ENCODE peak calls at places on chromosomes 2 and 18, in ten cellular contexts. One of them, this sample, is unnamed.

GRCh38 chr2:218306184-218306920 is 14.0 kb upstream of the TMBIM1 start:
- DNase-seq in nephron progenitor cell: no peak
- DNase-seq in 8988T: no peak
- DNase-seq in HCEC 1CT: no peak
- DNase-seq in neural crest cell: no peak
- DNase-seq in NAMALWA: no peak
- DNase-seq in right atrium auricular region: no peak
- DNase-seq in cardiac fibroblast: no peak
- DNase-seq in activated CD4-positive, alpha-beta T cell treated with anti-CD3 and anti-CD28 coated beads, Interleukin-2, amount 50 U/mL, for 1 hour: no peak
- DNase-seq in tibial artery: no peak
- DNase-seq in this sample: no peak

GRCh38 chr18:2893056-2893455 is 46.2 kb downstream of the EMILIN2 start:
- DNase-seq in nephron progenitor cell: no peak
- DNase-seq in tibial artery: no peak
- DNase-seq in 8988T: no peak
- DNase-seq in right atrium auricular region: no peak
- DNase-seq in HCEC 1CT: no peak
- DNase-seq in neural crest cell: no peak
- DNase-seq in NAMALWA: no peak
- DNase-seq in cardiac fibroblast: no peak
- DNase-seq in activated CD4-positive, alpha-beta T cell treated with anti-CD3 and anti-CD28 coated beads, Interleukin-2, amount 50 U/mL, for 1 hour: no peak
- DNase-seq in this sample: no peak

GRCh38 chr18:28281400-28281799 is 104.5 kb upstream of the CDH2 start:
- DNase-seq in cardiac fibroblast: no peak
- DNase-seq in activated CD4-positive, alpha-beta T cell treated with anti-CD3 and anti-CD28 coated beads, Interleukin-2, amount 50 U/mL, for 1 hour: no peak
- DNase-seq in nephron progenitor cell: no peak
- DNase-seq in HCEC 1CT: no peak
- DNase-seq in NAMALWA: no peak
- DNase-seq in 8988T: no peak
- DNase-seq in neural crest cell: no peak
- DNase-seq in tibial artery: no peak
- DNase-seq in right atrium auricular region: no peak
- DNase-seq in this sample: no peak

GRCh38 chr2:44941551-44942234 is at the start of gene SIX3:
- DNase-seq in right atrium auricular region: no peak
- DNase-seq in NAMALWA: no peak
- DNase-seq in activated CD4-positive, alpha-beta T cell treated with anti-CD3 and anti-CD28 coated beads, Interleukin-2, amount 50 U/mL, for 1 hour: peak; percentile 5
- DNase-seq in tibial artery: no peak
- DNase-seq in cardiac fibroblast: no peak
- DNase-seq in 8988T: peak; percentile 57
- DNase-seq in HCEC 1CT: peak; percentile 31
- DNase-seq in nephron progenitor cell: no peak
- DNase-seq in neural crest cell: no peak
- DNase-seq in this sample: peak; percentile 67

GRCh38 chr2:72619622-72620021 is 206.2 kb downstream of the EXOC6B start:
- DNase-seq in 8988T: no peak
- DNase-seq in activated CD4-positive, alpha-beta T cell treated with anti-CD3 and anti-CD28 coated beads, Interleukin-2, amount 50 U/mL, for 1 hour: no peak
- DNase-seq in cardiac fibroblast: peak; percentile 30
- DNase-seq in neural crest cell: no peak
- DNase-seq in right atrium auricular region: no peak
- DNase-seq in nephron progenitor cell: peak; percentile 23
- DNase-seq in tibial artery: no peak
- DNase-seq in HCEC 1CT: no peak
- DNase-seq in NAMALWA: no peak
- DNase-seq in this sample: no peak

GRCh38 chr2:86254576-86255538 is 55.6 kb downstream of the MRPL35 start:
- DNase-seq in HCEC 1CT: no peak
- DNase-seq in cardiac fibroblast: no peak
- DNase-seq in 8988T: no peak
- DNase-seq in NAMALWA: no peak
- DNase-seq in right atrium auricular region: no peak
- DNase-seq in nephron progenitor cell: no peak
- DNase-seq in tibial artery: no peak
- DNase-seq in activated CD4-positive, alpha-beta T cell treated with anti-CD3 and anti-CD28 coated beads, Interleukin-2, amount 50 U/mL, for 1 hour: no peak
- DNase-seq in neural crest cell: no peak
- DNase-seq in this sample: peak; percentile 24

GRCh38 chr2:231666171-231667095 is 41.9 kb upstream of the PTMA start:
- DNase-seq in HCEC 1CT: peak; percentile 97
- DNase-seq in NAMALWA: no peak
- DNase-seq in neural crest cell: peak; percentile 62
- DNase-seq in tibial artery: peak; percentile 98
- DNase-seq in nephron progenitor cell: peak; percentile 74
- DNase-seq in cardiac fibroblast: peak; percentile 93
- DNase-seq in activated CD4-positive, alpha-beta T cell treated with anti-CD3 and anti-CD28 coated beads, Interleukin-2, amount 50 U/mL, for 1 hour: no peak
- DNase-seq in 8988T: peak; percentile 85
- DNase-seq in right atrium auricular region: peak; percentile 95
- DNase-seq in this sample: no peak

GRCh38 chr2:11692966-11693521 is 23.0 kb upstream of the NTSR2 start:
- DNase-seq in cardiac fibroblast: peak; percentile 77
- DNase-seq in nephron progenitor cell: peak; percentile 65
- DNase-seq in 8988T: no peak
- DNase-seq in tibial artery: peak; percentile 63
- DNase-seq in neural crest cell: peak; percentile 72
- DNase-seq in HCEC 1CT: peak; percentile 59
- DNase-seq in NAMALWA: peak; percentile 86
- DNase-seq in right atrium auricular region: peak; percentile 78
- DNase-seq in activated CD4-positive, alpha-beta T cell treated with anti-CD3 and anti-CD28 coated beads, Interleukin-2, amount 50 U/mL, for 1 hour: peak; percentile 51
- DNase-seq in this sample: peak; percentile 31

GRCh38 chr2:63029058-63029457 is 21.6 kb upstream of the OTX1 start:
- DNase-seq in HCEC 1CT: peak; percentile 42
- DNase-seq in NAMALWA: no peak
- DNase-seq in nephron progenitor cell: no peak
- DNase-seq in tibial artery: no peak
- DNase-seq in neural crest cell: no peak
- DNase-seq in right atrium auricular region: no peak
- DNase-seq in cardiac fibroblast: peak; percentile 58
- DNase-seq in activated CD4-positive, alpha-beta T cell treated with anti-CD3 and anti-CD28 coated beads, Interleukin-2, amount 50 U/mL, for 1 hour: no peak
- DNase-seq in 8988T: no peak
- DNase-seq in this sample: no peak

GRCh38 chr18:46261799-46262198 is 157.6 kb downstream of the HAUS1 start:
- DNase-seq in HCEC 1CT: no peak
- DNase-seq in NAMALWA: no peak
- DNase-seq in cardiac fibroblast: peak; percentile 17
- DNase-seq in tibial artery: no peak
- DNase-seq in 8988T: no peak
- DNase-seq in nephron progenitor cell: no peak
- DNase-seq in neural crest cell: no peak
- DNase-seq in right atrium auricular region: no peak
- DNase-seq in activated CD4-positive, alpha-beta T cell treated with anti-CD3 and anti-CD28 coated beads, Interleukin-2, amount 50 U/mL, for 1 hour: no peak
- DNase-seq in this sample: no peak

GRCh38 chr18:9743200-9744016 is 35.3 kb downstream of the RAB31 start:
- DNase-seq in neural crest cell: no peak
- DNase-seq in NAMALWA: no peak
- DNase-seq in 8988T: peak; percentile 66
- DNase-seq in nephron progenitor cell: peak; percentile 17
- DNase-seq in right atrium auricular region: no peak
- DNase-seq in activated CD4-positive, alpha-beta T cell treated with anti-CD3 and anti-CD28 coated beads, Interleukin-2, amount 50 U/mL, for 1 hour: no peak
- DNase-seq in HCEC 1CT: peak; percentile 97
- DNase-seq in cardiac fibroblast: peak; percentile 99
- DNase-seq in tibial artery: no peak
- DNase-seq in this sample: no peak

GRCh38 chr2:147548453-147548852 is 296.4 kb upstream of the ACVR2A start:
- DNase-seq in right atrium auricular region: no peak
- DNase-seq in neural crest cell: no peak
- DNase-seq in cardiac fibroblast: no peak
- DNase-seq in nephron progenitor cell: no peak
- DNase-seq in 8988T: no peak
- DNase-seq in NAMALWA: no peak
- DNase-seq in HCEC 1CT: no peak
- DNase-seq in activated CD4-positive, alpha-beta T cell treated with anti-CD3 and anti-CD28 coated beads, Interleukin-2, amount 50 U/mL, for 1 hour: no peak
- DNase-seq in tibial artery: no peak
- DNase-seq in this sample: no peak

GRCh38 chr18:27843783-27844415 is 333.0 kb downstream of the CDH2 start:
- DNase-seq in nephron progenitor cell: no peak
- DNase-seq in HCEC 1CT: peak; percentile 67
- DNase-seq in 8988T: no peak
- DNase-seq in neural crest cell: no peak
- DNase-seq in cardiac fibroblast: peak; percentile 77
- DNase-seq in right atrium auricular region: no peak
- DNase-seq in activated CD4-positive, alpha-beta T cell treated with anti-CD3 and anti-CD28 coated beads, Interleukin-2, amount 50 U/mL, for 1 hour: no peak
- DNase-seq in tibial artery: no peak
- DNase-seq in NAMALWA: no peak
- DNase-seq in this sample: no peak

GRCh38 chr2:238169021-238169707 is 10.4 kb downstream of the ERFE start:
- DNase-seq in HCEC 1CT: peak; percentile 93
- DNase-seq in activated CD4-positive, alpha-beta T cell treated with anti-CD3 and anti-CD28 coated beads, Interleukin-2, amount 50 U/mL, for 1 hour: no peak
- DNase-seq in cardiac fibroblast: peak; percentile 98
- DNase-seq in tibial artery: peak; percentile 82
- DNase-seq in neural crest cell: no peak
- DNase-seq in nephron progenitor cell: no peak
- DNase-seq in right atrium auricular region: peak; percentile 85
- DNase-seq in 8988T: no peak
- DNase-seq in NAMALWA: no peak
- DNase-seq in this sample: no peak

GRCh38 chr2:209938906-209939305 is 63.5 kb upstream of the RPE start:
- DNase-seq in 8988T: no peak
- DNase-seq in activated CD4-positive, alpha-beta T cell treated with anti-CD3 and anti-CD28 coated beads, Interleukin-2, amount 50 U/mL, for 1 hour: no peak
- DNase-seq in HCEC 1CT: no peak
- DNase-seq in NAMALWA: no peak
- DNase-seq in neural crest cell: no peak
- DNase-seq in cardiac fibroblast: no peak
- DNase-seq in tibial artery: no peak
- DNase-seq in nephron progenitor cell: no peak
- DNase-seq in right atrium auricular region: no peak
- DNase-seq in this sample: no peak

GRCh38 chr2:201220102-201220570 is 37.2 kb downstream of the CASP10 start:
- DNase-seq in HCEC 1CT: no peak
- DNase-seq in activated CD4-positive, alpha-beta T cell treated with anti-CD3 and anti-CD28 coated beads, Interleukin-2, amount 50 U/mL, for 1 hour: no peak
- DNase-seq in neural crest cell: no peak
- DNase-seq in cardiac fibroblast: peak; percentile 44
- DNase-seq in nephron progenitor cell: no peak
- DNase-seq in tibial artery: no peak
- DNase-seq in NAMALWA: no peak
- DNase-seq in right atrium auricular region: no peak
- DNase-seq in 8988T: no peak
- DNase-seq in this sample: no peak

GRCh38 chr18:11074879-11075278 is 74.5 kb downstream of the PIEZO2 start:
- DNase-seq in NAMALWA: no peak
- DNase-seq in neural crest cell: no peak
- DNase-seq in tibial artery: no peak
- DNase-seq in activated CD4-positive, alpha-beta T cell treated with anti-CD3 and anti-CD28 coated beads, Interleukin-2, amount 50 U/mL, for 1 hour: no peak
- DNase-seq in HCEC 1CT: no peak
- DNase-seq in nephron progenitor cell: no peak
- DNase-seq in cardiac fibroblast: no peak
- DNase-seq in right atrium auricular region: no peak
- DNase-seq in 8988T: no peak
- DNase-seq in this sample: no peak

GRCh38 chr2:238143239-238143951 is 4.9 kb downstream of the KLHL30 start:
- DNase-seq in neural crest cell: no peak
- DNase-seq in 8988T: peak; percentile 89
- DNase-seq in nephron progenitor cell: no peak
- DNase-seq in NAMALWA: no peak
- DNase-seq in HCEC 1CT: peak; percentile 78
- DNase-seq in cardiac fibroblast: peak; percentile 61
- DNase-seq in right atrium auricular region: no peak
- DNase-seq in activated CD4-positive, alpha-beta T cell treated with anti-CD3 and anti-CD28 coated beads, Interleukin-2, amount 50 U/mL, for 1 hour: no peak
- DNase-seq in tibial artery: peak; percentile 48
- DNase-seq in this sample: no peak

GRCh38 chr2:56012216-56012615 is 88.6 kb upstream of the EFEMP1 start:
- DNase-seq in 8988T: no peak
- DNase-seq in nephron progenitor cell: no peak
- DNase-seq in NAMALWA: no peak
- DNase-seq in activated CD4-positive, alpha-beta T cell treated with anti-CD3 and anti-CD28 coated beads, Interleukin-2, amount 50 U/mL, for 1 hour: no peak
- DNase-seq in right atrium auricular region: no peak
- DNase-seq in cardiac fibroblast: no peak
- DNase-seq in HCEC 1CT: no peak
- DNase-seq in neural crest cell: no peak
- DNase-seq in tibial artery: no peak
- DNase-seq in this sample: no peak

GRCh38 chr2:180540761-180541160 is 439.6 kb upstream of the UBE2E3 start:
- DNase-seq in 8988T: no peak
- DNase-seq in HCEC 1CT: no peak
- DNase-seq in cardiac fibroblast: peak; percentile 54
- DNase-seq in activated CD4-positive, alpha-beta T cell treated with anti-CD3 and anti-CD28 coated beads, Interleukin-2, amount 50 U/mL, for 1 hour: no peak
- DNase-seq in tibial artery: no peak
- DNase-seq in NAMALWA: no peak
- DNase-seq in right atrium auricular region: no peak
- DNase-seq in neural crest cell: no peak
- DNase-seq in nephron progenitor cell: no peak
- DNase-seq in this sample: no peak

GRCh38 chr2:112709703-112710102 is 11.1 kb upstream of the NT5DC4 start:
- DNase-seq in right atrium auricular region: peak; percentile 28
- DNase-seq in HCEC 1CT: no peak
- DNase-seq in cardiac fibroblast: no peak
- DNase-seq in NAMALWA: no peak
- DNase-seq in activated CD4-positive, alpha-beta T cell treated with anti-CD3 and anti-CD28 coated beads, Interleukin-2, amount 50 U/mL, for 1 hour: no peak
- DNase-seq in tibial artery: no peak
- DNase-seq in 8988T: no peak
- DNase-seq in nephron progenitor cell: no peak
- DNase-seq in neural crest cell: no peak
- DNase-seq in this sample: no peak

GRCh38 chr2:120963997-120964396 is 228.3 kb downstream of the GLI2 start:
- DNase-seq in tibial artery: no peak
- DNase-seq in right atrium auricular region: no peak
- DNase-seq in NAMALWA: no peak
- DNase-seq in cardiac fibroblast: peak; percentile 24
- DNase-seq in 8988T: no peak
- DNase-seq in HCEC 1CT: no peak
- DNase-seq in activated CD4-positive, alpha-beta T cell treated with anti-CD3 and anti-CD28 coated beads, Interleukin-2, amount 50 U/mL, for 1 hour: no peak
- DNase-seq in neural crest cell: no peak
- DNase-seq in nephron progenitor cell: no peak
- DNase-seq in this sample: no peak

GRCh38 chr2:217434183-217434620 is 568.6 kb downstream of the TNS1 start:
- DNase-seq in HCEC 1CT: peak; percentile 98
- DNase-seq in activated CD4-positive, alpha-beta T cell treated with anti-CD3 and anti-CD28 coated beads, Interleukin-2, amount 50 U/mL, for 1 hour: no peak
- DNase-seq in right atrium auricular region: peak; percentile 90
- DNase-seq in neural crest cell: peak; percentile 67
- DNase-seq in tibial artery: peak; percentile 88
- DNase-seq in cardiac fibroblast: peak; percentile 96
- DNase-seq in NAMALWA: peak; percentile 66
- DNase-seq in nephron progenitor cell: peak; percentile 77
- DNase-seq in 8988T: peak; percentile 33
- DNase-seq in this sample: peak; percentile 74

GRCh38 chr2:667332-668000 is 9.7 kb downstream of the TMEM18 start:
- DNase-seq in cardiac fibroblast: peak; percentile 85
- DNase-seq in 8988T: no peak
- DNase-seq in activated CD4-positive, alpha-beta T cell treated with anti-CD3 and anti-CD28 coated beads, Interleukin-2, amount 50 U/mL, for 1 hour: no peak
- DNase-seq in HCEC 1CT: peak; percentile 81
- DNase-seq in NAMALWA: peak; percentile 61
- DNase-seq in nephron progenitor cell: no peak
- DNase-seq in tibial artery: no peak
- DNase-seq in neural crest cell: no peak
- DNase-seq in right atrium auricular region: no peak
- DNase-seq in this sample: peak; percentile 42

GRCh38 chr2:232479341-232480200 is 8.1 kb downstream of the ECEL1 start:
- DNase-seq in 8988T: peak; percentile 60
- DNase-seq in neural crest cell: no peak
- DNase-seq in HCEC 1CT: no peak
- DNase-seq in activated CD4-positive, alpha-beta T cell treated with anti-CD3 and anti-CD28 coated beads, Interleukin-2, amount 50 U/mL, for 1 hour: no peak
- DNase-seq in NAMALWA: no peak
- DNase-seq in right atrium auricular region: no peak
- DNase-seq in tibial artery: no peak
- DNase-seq in nephron progenitor cell: peak; percentile 34
- DNase-seq in cardiac fibroblast: no peak
- DNase-seq in this sample: no peak

GRCh38 chr2:236646871-236647270 is 77.2 kb downstream of the ACKR3 start:
- DNase-seq in HCEC 1CT: no peak
- DNase-seq in right atrium auricular region: peak; percentile 43
- DNase-seq in nephron progenitor cell: no peak
- DNase-seq in 8988T: no peak
- DNase-seq in tibial artery: peak; percentile 9
- DNase-seq in neural crest cell: no peak
- DNase-seq in activated CD4-positive, alpha-beta T cell treated with anti-CD3 and anti-CD28 coated beads, Interleukin-2, amount 50 U/mL, for 1 hour: no peak
- DNase-seq in NAMALWA: no peak
- DNase-seq in cardiac fibroblast: no peak
- DNase-seq in this sample: no peak

GRCh38 chr2:215028231-215028630 is 110.2 kb downstream of the ABCA12 start:
- DNase-seq in tibial artery: no peak
- DNase-seq in 8988T: no peak
- DNase-seq in HCEC 1CT: peak; percentile 75
- DNase-seq in nephron progenitor cell: no peak
- DNase-seq in cardiac fibroblast: peak; percentile 41
- DNase-seq in NAMALWA: no peak
- DNase-seq in activated CD4-positive, alpha-beta T cell treated with anti-CD3 and anti-CD28 coated beads, Interleukin-2, amount 50 U/mL, for 1 hour: no peak
- DNase-seq in neural crest cell: no peak
- DNase-seq in right atrium auricular region: no peak
- DNase-seq in this sample: no peak

GRCh38 chr2:219244789-219245147 is 476 bp downstream of the GLB1L start:
- DNase-seq in cardiac fibroblast: no peak
- DNase-seq in right atrium auricular region: no peak
- DNase-seq in HCEC 1CT: no peak
- DNase-seq in tibial artery: no peak
- DNase-seq in activated CD4-positive, alpha-beta T cell treated with anti-CD3 and anti-CD28 coated beads, Interleukin-2, amount 50 U/mL, for 1 hour: no peak
- DNase-seq in neural crest cell: no peak
- DNase-seq in NAMALWA: no peak
- DNase-seq in nephron progenitor cell: no peak
- DNase-seq in 8988T: no peak
- DNase-seq in this sample: no peak